ENCODE peak calls at places on chromosomes 13 and 19, in nine cellular contexts. L is dorsolateral prefrontal cortex, V is glutamatergic neuron, C is HFFc6, J is PC-3, P is mesothelial cell of epicardium, U is left ventricle myocardium inferior, R is HCT116, W is psoas muscle. F is an unnamed sample.

GRCh38 chr19:29967623-29968022 is 25.6 kb downstream of the URI1 start:
- DNase-seq in P (no peak), J (no peak), R (no peak), U (no peak), W (no peak), V (no peak), L (no peak), C (no peak), F (no peak)

GRCh38 chr13:52707375-52707774 is 32.2 kb downstream of the CNMD start:
- DNase-seq in C (peak), W (no peak), V (peak), U (no peak), R (no peak), L (no peak), P (no peak), J (no peak), F (no peak)

GRCh38 chr13:43664700-43665191 is 122.0 kb downstream of the ENOX1 start:
- DNase-seq in C (peak), J (peak), L (no peak), U (peak), V (no peak), W (no peak), R (no peak), P (peak), F (no peak)

GRCh38 chr19:7833225-7834156 is 3.5 kb downstream of the EVI5L start:
- DNase-seq in P (no peak), W (no peak), C (peak), R (peak), J (peak), V (no peak), U (peak), L (peak), F (no peak)

GRCh38 chr19:33431986-33432385 is 58.5 kb downstream of the CEBPG start:
- DNase-seq in U (no peak), R (no peak), V (peak), W (no peak), P (no peak), C (no peak), J (no peak), L (peak), F (no peak)

GRCh38 chr19:44608391-44608821 is 5.0 kb upstream of the IGSF23 start:
- DNase-seq in J (peak), R (no peak), V (no peak), W (no peak), L (no peak), U (no peak), C (no peak), P (no peak), F (no peak)

GRCh38 chr13:31756346-31756745 is 17.0 kb downstream of the RXFP2 start:
- DNase-seq in V (no peak), L (no peak), C (peak), U (no peak), J (peak), R (no peak), W (no peak), P (no peak), F (no peak)

GRCh38 chr19:30161770-30162169 is 210.4 kb upstream of the ZNF536 start:
- DNase-seq in V (no peak), P (no peak), L (peak), R (no peak), C (no peak), U (no peak), J (no peak), W (peak), F (no peak)

GRCh38 chr19:7360393-7360984 is 11.8 kb downstream of the ARHGEF18 start:
- DNase-seq in C (no peak), V (no peak), W (no peak), L (no peak), J (no peak), U (no peak), P (no peak), R (no peak), F (no peak)

GRCh38 chr19:51439021-51439465 is 19.2 kb downstream of the SIGLEC8 start:
- DNase-seq in V (no peak), W (no peak), L (no peak), P (no peak), U (no peak), R (no peak), C (peak), J (peak), F (no peak)
- TF ChIP-seq CTCF in V (no peak), W (peak), L (peak), P (no peak), U (peak), R (peak), C (peak), J (peak), F (peak)

GRCh38 chr13:50400035-50400726 is 384.9 kb downstream of the KCNRG start:
- DNase-seq in C (no peak), P (no peak), U (peak), J (no peak), R (no peak), L (peak), W (no peak), V (no peak), F (no peak)

GRCh38 chr13:50401721-50402510 is 386.7 kb downstream of the KCNRG start:
- DNase-seq in P (no peak), L (no peak), R (no peak), W (no peak), V (no peak), J (peak), C (peak), U (no peak), F (no peak)

GRCh38 chr13:50404769-50405168 is 389.5 kb downstream of the KCNRG start:
- DNase-seq in V (no peak), U (no peak), C (no peak), J (no peak), L (no peak), R (no peak), P (no peak), W (no peak), F (no peak)

GRCh38 chr13:50403311-50403710 is 388.1 kb downstream of the KCNRG start:
- DNase-seq in L (no peak), C (no peak), V (no peak), J (peak), U (no peak), R (no peak), W (no peak), P (no peak), F (no peak)

DNA sequence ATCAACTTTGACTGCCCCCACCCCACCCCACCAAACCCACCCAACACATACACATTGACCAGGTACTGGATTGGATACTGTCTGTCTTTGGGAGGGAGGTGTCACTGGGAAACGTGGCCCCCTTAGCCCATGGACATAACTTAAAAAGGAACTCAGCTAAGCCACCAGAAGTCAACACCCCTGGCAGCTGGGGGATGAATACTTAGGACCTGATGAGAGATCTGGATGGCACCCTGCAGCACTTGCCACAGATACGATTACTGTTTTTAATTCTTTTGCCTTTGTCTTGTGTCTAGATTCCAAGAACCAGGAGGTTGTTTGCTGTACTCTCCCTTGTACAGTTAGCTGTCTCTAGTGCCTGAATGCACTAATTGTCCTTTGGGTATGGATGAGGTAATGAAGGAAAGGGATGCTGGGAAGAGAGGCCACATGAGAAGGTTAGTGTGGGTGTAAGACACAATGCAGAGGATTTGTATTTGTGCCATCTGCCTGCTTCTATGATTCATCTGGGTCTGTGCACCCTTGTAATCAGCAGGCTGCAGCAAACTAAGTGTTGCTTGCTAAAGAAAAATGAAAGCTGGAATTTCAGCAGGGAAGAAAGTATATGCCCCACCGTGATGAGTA is 385.8 kb downstream of the KCNRG start:
- DNase-seq in J (no peak), L (peak), P (no peak), W (no peak), C (peak), U (no peak), V (no peak), R (no peak), F (no peak)
- TF ChIP-seq CTCF in J (no peak), L (peak), P (no peak), W (no peak), C (no peak), U (no peak), V (no peak), R (no peak), F (no peak)

GRCh38 chr19:1057185-1057857 is 9.6 kb upstream of the ARHGAP45 start:
- DNase-seq in W (no peak), C (peak), L (no peak), U (no peak), V (no peak), J (peak), P (no peak), R (no peak), F (no peak)
- TF ChIP-seq CTCF in W (no peak), C (peak), L (no peak), U (no peak), V (no peak), J (peak), P (no peak), R (peak), F (peak)

GRCh38 chr13:45473627-45474026 is 8.9 kb downstream of the COG3 start:
- DNase-seq in P (no peak), L (no peak), C (no peak), V (no peak), U (no peak), R (no peak), W (no peak), J (no peak), F (no peak)
- TF ChIP-seq CTCF in P (no peak), L (no peak), C (peak), V (peak), U (peak), R (peak), W (peak), J (no peak), F (peak)

DNA sequence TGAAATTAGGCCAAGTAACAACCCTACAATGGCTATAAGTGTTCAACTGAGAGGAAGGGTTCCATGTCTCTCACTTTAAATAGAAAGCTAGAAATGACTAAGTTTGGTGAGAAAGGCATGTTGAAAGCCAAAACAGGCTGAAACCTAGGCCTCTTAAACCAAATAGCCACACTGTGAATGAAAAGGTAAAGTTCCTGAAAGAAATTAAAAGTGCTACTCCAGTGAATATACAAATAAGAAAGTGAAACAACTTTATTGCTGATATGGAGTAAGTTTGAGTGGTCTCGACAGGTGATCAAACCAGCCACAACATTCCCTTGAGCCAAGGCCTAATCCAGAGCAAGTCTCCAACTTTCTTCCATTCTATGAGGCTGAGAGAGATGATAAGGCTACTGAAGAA is 209.6 kb downstream of the KLF12 start:
- DNase-seq in C (no peak), J (no peak), U (no peak), W (no peak), R (no peak), P (no peak), L (no peak), V (no peak), F (peak)
- TF ChIP-seq CTCF in C (no peak), J (no peak), U (no peak), W (no peak), R (no peak), P (no peak), L (no peak), V (no peak), F (no peak)

GRCh38 chr19:6259312-6259861 is 20.4 kb downstream of the MLLT1 start:
- DNase-seq in J (no peak), P (no peak), W (peak), R (no peak), L (peak), V (no peak), U (no peak), C (no peak), F (no peak)

GRCh38 chr19:6260376-6260775 is 19.4 kb downstream of the MLLT1 start:
- DNase-seq in W (peak), U (no peak), L (no peak), C (no peak), P (no peak), V (no peak), J (no peak), R (no peak), F (no peak)

GRCh38 chr19:6261883-6262282 is 17.9 kb downstream of the MLLT1 start:
- DNase-seq in W (peak), R (no peak), J (no peak), P (no peak), U (no peak), L (no peak), V (no peak), C (no peak), F (no peak)

GRCh38 chr19:6262519-6262918 is 17.3 kb downstream of the MLLT1 start:
- DNase-seq in R (no peak), P (no peak), C (no peak), L (no peak), W (peak), V (no peak), J (no peak), U (no peak), F (no peak)

DNA sequence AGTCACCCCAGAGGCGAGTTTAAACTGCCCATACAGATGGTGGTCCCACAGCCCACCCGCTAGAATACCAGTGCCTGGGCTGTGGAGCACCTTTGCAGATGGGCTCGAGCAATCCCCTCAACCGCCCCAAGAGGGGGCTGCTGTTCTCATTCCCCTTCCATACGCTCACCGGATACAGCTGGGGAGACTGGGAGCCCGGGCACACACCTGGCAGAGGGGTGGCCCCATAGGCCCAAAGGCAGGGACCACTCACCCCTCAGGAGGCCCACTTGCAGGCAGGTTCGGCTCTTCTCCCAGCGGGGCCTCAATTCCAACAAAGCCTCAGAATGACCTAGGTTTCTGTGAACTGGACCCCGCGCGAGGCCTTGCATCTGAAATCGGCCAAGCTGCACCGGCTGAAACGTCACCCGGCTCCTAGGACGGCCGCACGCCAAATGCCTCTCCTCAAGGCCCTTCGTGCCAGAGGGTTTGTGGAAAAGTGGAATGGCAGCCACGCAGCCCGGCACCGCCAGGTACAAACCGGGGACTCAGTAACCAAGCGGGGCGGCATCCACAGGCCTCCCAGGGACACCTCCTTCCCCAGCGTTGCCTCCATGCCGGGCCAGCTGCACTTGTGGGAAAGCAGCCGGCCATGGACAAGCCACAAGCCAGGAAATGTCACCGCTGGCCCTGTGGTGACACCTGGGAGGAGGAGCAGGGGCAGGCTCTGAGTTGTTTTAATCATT is 18.7 kb downstream of the MLLT1 start:
- DNase-seq in C (no peak), U (no peak), J (peak), L (no peak), V (peak), R (no peak), P (peak), W (peak), F (no peak)
- TF ChIP-seq CTCF in C (peak), U (peak), J (peak), L (peak), V (peak), R (peak), P (peak), W (peak), F (peak)

GRCh38 chr19:17860331-17860992 is 752 bp downstream of the RPL18A start:
- DNase-seq in L (no peak), W (no peak), P (no peak), R (no peak), U (no peak), V (no peak), J (no peak), C (no peak), F (no peak)

GRCh38 chr19:17854061-17854460 is 5.6 kb upstream of the RPL18A start:
- DNase-seq in C (no peak), V (no peak), W (no peak), L (no peak), U (no peak), P (no peak), J (no peak), R (no peak), F (no peak)

GRCh38 chr19:17860993-17861360 is 1.3 kb downstream of the RPL18A start:
- DNase-seq in W (no peak), U (no peak), L (no peak), R (no peak), J (no peak), V (no peak), C (no peak), P (no peak), F (no peak)

GRCh38 chr19:17859533-17860330 is at the start of gene RPL18A:
- DNase-seq in L (peak), R (peak), V (peak), W (peak), U (peak), P (peak), C (peak), J (peak), F (peak)

DNA sequence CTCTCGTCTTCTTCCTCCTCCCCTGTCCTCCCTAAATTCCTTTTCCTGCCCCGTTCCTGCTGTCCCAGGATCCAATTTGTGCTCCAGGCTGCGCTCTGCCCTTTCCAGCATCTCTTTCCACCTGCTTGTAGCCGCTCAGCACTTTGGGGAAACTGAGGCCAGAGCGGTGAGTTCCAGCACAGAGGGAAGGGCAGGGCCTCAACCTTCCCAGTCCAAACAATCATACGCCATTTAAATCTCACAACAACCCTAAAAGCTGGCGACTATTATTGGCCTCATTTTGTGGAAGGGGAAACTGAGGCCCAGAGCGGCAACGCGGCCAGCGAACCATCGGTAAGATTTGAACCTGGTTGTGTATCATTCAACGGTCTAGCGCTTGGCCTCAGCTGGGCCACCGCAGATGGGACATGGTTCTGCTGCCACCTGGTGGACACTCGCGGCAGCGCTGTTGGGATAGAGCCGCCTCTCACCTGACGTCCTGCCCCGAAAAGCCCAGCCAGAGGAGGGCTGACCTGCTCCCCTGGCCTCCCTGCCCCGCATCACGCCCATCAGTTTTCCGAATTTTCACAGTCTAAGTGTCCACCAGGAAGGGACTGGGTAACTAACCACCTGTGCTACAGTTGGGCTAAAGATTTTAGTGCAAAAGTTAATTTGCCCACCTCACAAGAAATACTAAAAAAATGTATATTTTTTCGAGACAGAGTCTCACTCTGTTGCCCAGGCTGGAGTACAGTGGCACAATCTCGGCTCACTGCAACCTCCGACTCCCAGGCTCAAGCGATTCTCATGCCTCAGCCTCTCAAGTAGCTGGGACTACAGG is 4.2 kb upstream of the RPL18A start:
- DNase-seq in W (peak), U (peak), V (peak), P (peak), L (peak), J (peak), R (peak), C (peak), F (no peak)
- TF ChIP-seq CTCF in W (peak), U (peak), V (peak), P (peak), L (peak), J (peak), R (peak), C (peak), F (peak)

DNA sequence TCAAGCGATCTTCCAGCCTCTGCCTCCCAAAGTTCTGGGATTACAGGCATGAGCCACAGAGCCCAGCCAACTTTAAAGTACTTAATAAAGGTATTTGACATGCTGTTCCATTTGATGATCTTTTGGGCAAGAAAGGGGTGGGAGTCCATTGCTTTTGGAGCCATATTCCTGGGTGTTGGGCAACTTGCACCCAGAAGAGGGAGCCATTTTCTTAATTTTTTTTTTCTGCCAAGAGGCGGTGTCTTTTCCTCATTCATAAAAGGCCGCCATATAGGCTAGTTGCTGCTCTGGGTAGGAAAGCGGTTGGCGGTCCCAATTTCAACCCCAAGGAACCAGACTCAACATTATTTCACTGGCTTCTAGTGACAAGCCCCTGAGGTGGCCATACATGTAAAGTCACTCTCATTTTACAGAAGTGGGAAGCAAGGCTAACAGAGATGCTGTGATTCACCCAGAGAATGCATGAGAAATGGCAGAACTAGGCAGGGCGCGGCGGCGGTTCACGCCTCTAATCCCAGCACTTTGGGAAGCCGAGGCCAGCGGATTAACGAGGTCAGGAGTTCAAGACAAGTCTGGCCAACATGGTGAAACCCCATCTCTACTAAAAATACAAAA is 139.6 kb downstream of the CACNA1A start:
- DNase-seq in P (no peak), L (no peak), C (peak), V (peak), W (no peak), R (peak), J (peak), U (no peak), F (no peak)
- TF ChIP-seq CTCF in P (peak), L (peak), C (peak), V (peak), W (no peak), R (peak), J (peak), U (peak), F (peak)